ENCODE peak calls at places on chromosomes 2 and 18, in six cellular contexts. Q is endothelial cell of umbilical vein, I is ovary, X is heart left ventricle, O is upper lobe of left lung, H is HCT116. C is an unnamed sample.

GRCh38 chr2:34570266-34570872 is 971.3 kb upstream of the FAM98A start:
- DNase-seq in O (peak; percentile 25), I (no peak), Q (no peak), H (no peak), X (peak; percentile 28), C (peak; percentile 15)

GRCh38 chr18:78892201-78892600 is 87.4 kb upstream of the SALL3 start:
- DNase-seq in H (no peak), O (no peak), X (no peak), Q (no peak), I (no peak), C (no peak)

GRCh38 chr2:34096552-34097171 is 497.6 kb upstream of the FAM98A start:
- DNase-seq in H (peak; percentile 32), I (no peak), O (peak; percentile 28), Q (peak; percentile 74), X (no peak), C (peak; percentile 41)

GRCh38 chr18:80239830-80240229 is 7.5 kb downstream of the PARD6G start:
- DNase-seq in X (no peak), O (no peak), H (no peak), I (no peak), Q (no peak), C (no peak)

GRCh38 chr2:106561356-106561755 is 74.2 kb downstream of the CD8B2 start:
- DNase-seq in H (no peak), I (no peak), O (no peak), X (no peak), Q (no peak), C (peak; percentile 87)

GRCh38 chr2:1718339-1719220 is 25.7 kb downstream of the PXDN start:
- DNase-seq in O (no peak), H (no peak), X (no peak), Q (no peak), I (no peak), C (no peak)

GRCh38 chr2:55391155-55391554 is 28.5 kb downstream of the CCDC88A start:
- DNase-seq in Q (no peak), I (no peak), O (no peak), X (no peak), H (no peak), C (no peak)

GRCh38 chr18:25604231-25604908 is 252.4 kb upstream of the ZNF521 start:
- DNase-seq in H (no peak), Q (no peak), I (no peak), X (no peak), O (no peak), C (no peak)

GRCh38 chr2:8153258-8153718 is 528.6 kb upstream of the ID2 start:
- DNase-seq in O (no peak), X (no peak), Q (no peak), I (no peak), H (no peak), C (no peak)

GRCh38 chr2:64857581-64858471 is 131.4 kb upstream of the SLC1A4 start:
- DNase-seq in H (no peak), O (no peak), Q (no peak), X (peak; percentile 80), I (peak; percentile 83), C (no peak)

DNA sequence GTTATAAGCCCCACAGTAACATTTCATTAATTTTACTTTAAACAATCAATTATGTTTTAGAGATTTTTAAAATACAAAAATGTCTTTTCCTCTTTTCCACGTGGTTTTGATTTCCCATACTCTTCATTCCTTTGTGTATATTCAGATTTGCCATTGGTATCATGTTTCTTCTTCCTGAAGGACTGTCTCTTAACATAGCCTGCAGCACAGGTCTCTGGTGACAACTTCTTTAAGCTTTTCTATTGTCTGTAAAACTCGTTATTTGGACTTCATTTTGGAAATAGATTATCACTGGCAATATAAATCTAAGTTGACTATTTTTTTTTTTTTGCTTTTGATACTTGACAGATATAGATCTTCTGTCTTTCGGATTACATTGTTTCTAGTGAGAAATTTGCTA is 115.2 kb upstream of the KLHL29 start:
- DNase-seq in Q (no peak), I (no peak), X (no peak), O (no peak), H (no peak), C (no peak)
- TF ChIP-seq POLR2A in Q (no peak), I (no peak), X (no peak), O (no peak), H (no peak), C (no peak)

GRCh38 chr2:54047076-54047475 is 68.3 kb upstream of the ACYP2 start:
- DNase-seq in Q (no peak), O (no peak), H (no peak), I (no peak), X (no peak), C (no peak)

GRCh38 chr2:54052825-54053718 is 62.3 kb upstream of the ACYP2 start:
- DNase-seq in Q (no peak), X (no peak), H (no peak), I (no peak), O (no peak), C (no peak)

GRCh38 chr2:54047658-54048057 is 67.8 kb upstream of the ACYP2 start:
- DNase-seq in Q (no peak), I (no peak), X (no peak), H (no peak), O (no peak), C (no peak)

GRCh38 chr2:54050445-54050844 is 65.0 kb upstream of the ACYP2 start:
- DNase-seq in X (no peak), O (no peak), I (no peak), H (no peak), Q (no peak), C (no peak)

DNA sequence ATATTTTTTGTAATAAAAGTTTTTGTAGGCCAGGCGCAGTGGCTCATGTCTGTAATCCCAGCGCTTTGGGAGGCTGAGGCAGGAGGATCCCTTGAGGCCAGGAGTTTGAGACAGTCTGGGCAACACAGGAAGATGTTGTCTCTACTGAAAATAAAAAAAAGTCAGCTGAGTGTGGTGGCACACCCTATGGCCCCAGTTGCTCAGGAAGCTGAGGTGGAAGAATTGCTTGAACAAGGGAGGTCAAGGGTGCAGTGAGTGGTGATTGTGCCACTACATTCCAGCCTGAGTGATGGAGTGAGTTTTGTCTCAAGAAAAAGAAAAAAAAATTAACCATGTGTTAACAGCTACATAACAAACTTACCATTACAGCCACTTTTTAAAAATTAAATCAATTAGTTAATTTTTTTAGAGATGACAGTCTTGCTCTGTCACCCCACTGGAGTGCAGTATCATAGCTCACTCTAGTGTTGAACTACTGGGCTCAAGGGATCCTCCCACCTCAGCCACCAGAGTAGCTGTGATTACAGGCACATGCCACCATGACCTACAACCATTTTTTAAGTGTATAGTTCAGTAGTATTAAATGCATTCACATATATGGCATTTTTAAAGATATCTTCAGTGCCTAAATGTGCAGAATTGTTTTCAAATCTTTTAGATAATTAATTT is 67.2 kb upstream of the ACYP2 start:
- DNase-seq in X (no peak), I (no peak), O (no peak), Q (no peak), H (no peak), C (no peak)
- TF ChIP-seq CTCF in X (no peak), I (no peak), O (no peak), Q (no peak), H (no peak), C (no peak)

GRCh38 chr18:75635096-75635495 is 207.6 kb upstream of the SMIM21 start:
- DNase-seq in O (no peak), X (no peak), Q (no peak), I (no peak), H (no peak), C (no peak)

GRCh38 chr18:75639468-75639831 is 211.9 kb upstream of the SMIM21 start:
- DNase-seq in O (no peak), X (no peak), Q (no peak), I (no peak), H (no peak), C (no peak)

GRCh38 chr18:75638597-75639467 is 211.3 kb upstream of the SMIM21 start:
- DNase-seq in X (peak; percentile 74), Q (no peak), I (peak; percentile 31), O (no peak), H (no peak), C (no peak)

GRCh38 chr18:75643083-75643482 is 215.6 kb upstream of the SMIM21 start:
- DNase-seq in O (no peak), H (no peak), I (no peak), X (no peak), Q (no peak), C (no peak)

GRCh38 chr18:75638223-75638596 is 210.7 kb upstream of the SMIM21 start:
- DNase-seq in H (no peak), I (no peak), O (no peak), Q (no peak), X (no peak), C (no peak)
- H3K27ac ChIP-seq in H (no peak overlapping the region), I (no peak overlapping the region), O (no peak overlapping the region), Q (no peak overlapping the region), X (peak overlapping the region; percentile 46), C (no peak overlapping the region)

DNA sequence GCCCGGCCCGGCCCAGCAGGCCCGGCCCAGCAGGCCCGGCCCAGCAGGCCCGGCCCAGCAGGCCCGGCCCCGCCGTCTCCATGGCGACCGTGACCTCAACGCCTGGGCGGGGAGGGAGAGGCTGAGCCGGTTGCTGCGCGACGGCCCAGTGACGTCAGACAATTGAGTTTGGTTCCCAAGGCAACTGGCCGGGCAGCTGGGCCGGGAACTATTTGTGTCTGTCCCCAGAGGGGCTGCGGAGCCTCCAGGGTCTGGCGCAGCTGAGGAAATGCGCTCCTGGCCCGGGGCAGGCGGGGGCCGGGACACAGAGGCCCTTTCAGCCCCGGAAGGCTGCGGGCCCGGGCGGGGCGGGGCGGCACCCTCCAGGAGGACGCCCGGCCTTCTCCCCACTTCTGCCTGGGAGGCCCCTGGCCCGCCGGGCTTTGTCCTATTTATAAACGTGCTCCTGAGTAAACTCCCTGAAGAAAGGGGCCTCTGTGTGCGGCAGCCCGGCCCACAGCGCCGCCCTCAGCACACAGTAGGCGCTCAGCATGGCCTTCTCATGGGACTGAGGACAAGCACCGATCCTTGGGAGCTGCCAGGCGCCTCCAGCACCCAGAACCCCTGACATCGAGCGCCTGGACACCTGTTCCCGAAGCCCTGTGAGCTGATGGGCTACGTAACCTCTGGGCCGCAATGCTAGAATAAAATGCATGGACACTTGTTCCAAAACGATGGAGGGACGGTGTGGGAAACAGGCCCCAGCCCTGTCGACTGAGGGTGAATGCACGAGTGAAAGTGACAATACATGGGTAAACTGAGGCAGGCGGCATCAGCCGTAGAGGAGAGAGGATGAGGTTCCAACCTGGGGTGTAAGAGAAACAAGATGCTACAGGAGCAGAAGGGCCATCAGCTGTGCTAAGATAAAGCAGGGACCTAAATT is 12.3 kb downstream of the TEX44 start:
- DNase-seq in H (peak; percentile 94), I (peak; percentile 100), Q (peak; percentile 98), X (peak; percentile 100), O (peak; percentile 100), C (peak; percentile 98)
- TF ChIP-seq POLR2A in H (no peak), I (peak; percentile 59), Q (no peak), X (peak; percentile 74), O (peak; percentile 2), C (peak; percentile 56)

GRCh38 chr2:3728104-3729054 is 25.0 kb downstream of the DCDC2C start:
- DNase-seq in H (peak; percentile 33), O (no peak), I (peak; percentile 17), X (no peak), Q (peak; percentile 61), C (no peak)

GRCh38 chr2:3727397-3728045 is 24.1 kb downstream of the DCDC2C start:
- DNase-seq in X (no peak), H (no peak), Q (no peak), I (no peak), O (no peak), C (no peak)

GRCh38 chr2:3729786-3730185 is 26.4 kb downstream of the DCDC2C start:
- DNase-seq in O (no peak), I (no peak), X (no peak), H (no peak), Q (no peak), C (no peak)

GRCh38 chr2:3730646-3731045 is 27.3 kb downstream of the DCDC2C start:
- DNase-seq in X (no peak), Q (no peak), O (no peak), H (no peak), I (no peak), C (no peak)

GRCh38 chr2:3729055-3729448 is 25.7 kb downstream of the DCDC2C start:
- DNase-seq in I (no peak), X (no peak), Q (no peak), O (no peak), H (no peak), C (no peak)
- TF ChIP-seq CTCF in I (no peak), X (no peak), Q (no peak), O (no peak), H (no peak), C (no peak)

C was measured in prostate gland.